ENCODE peak calls at places on chromosomes 6 and 20, in ten cellular contexts. J is thyroid gland; M is iPS DF 6.9; X is body of pancreas; W is IMR-90; A is heart left ventricle; P is HepG2; T is mucosa of descending colon; H is effector memory CD4-positive, alpha-beta T cell; C is H1. V is an unnamed sample. For H3K9me3 and H3K36me3, the result is how much of the 10 kb centered on the place peaks cover.

GRCh38 chr20:1881240-1881835 is 13.9 kb upstream of the SIRPA start:
- DNase-seq in J (no peak), M (no peak), X (no peak), W (no peak), A (no peak), P (no peak), T (peak), H (no peak), C (no peak), V (peak)

GRCh38 chr20:33883164-33883563 is 72.0 kb downstream of the CHMP4B start:
- DNase-seq in J (no peak), M (no peak), X (no peak), W (no peak), A (no peak), P (no peak), T (no peak), H (no peak), C (no peak), V (no peak)

GRCh38 chr20:33858666-33859065 is 47.5 kb downstream of the CHMP4B start:
- DNase-seq in J (no peak), M (no peak), X (no peak), W (no peak), A (no peak), P (no peak), T (no peak), H (no peak), C (no peak), V (no peak)

GRCh38 chr6:69233195-69233524 is 563.6 kb downstream of the LMBRD1 start:
- DNase-seq in J (no peak), M (no peak), X (no peak), W (no peak), A (no peak), P (no peak), T (no peak), H (no peak), C (no peak), V (no peak)

GRCh38 chr6:1708820-1709612 is 99.3 kb downstream of the FOXC1 start:
- DNase-seq in J (no peak), M (no peak), X (no peak), W (no peak), A (no peak), P (peak), T (no peak), H (no peak), C (no peak), V (no peak)

GRCh38 chr6:69816017-69816416 is 19.2 kb upstream of the LMBRD1 start:
- DNase-seq in J (no peak), M (no peak), X (no peak), W (no peak), A (no peak), P (no peak), T (no peak), H (no peak), C (no peak), V (no peak)

GRCh38 chr6:97850458-97851218 is 567.6 kb upstream of the MMS22L start:
- DNase-seq in J (no peak), M (no peak), X (no peak), W (no peak), A (no peak), P (no peak), T (no peak), H (no peak), C (no peak), V (no peak)

GRCh38 chr6:137291441-137291840 is 72.3 kb upstream of the IFNGR1 start:
- DNase-seq in J (peak), M (no peak), X (peak), W (peak), A (peak), P (no peak), T (no peak), H (no peak), C (no peak), V (no peak)

GRCh38 chr6:127618729-127619128 is 41.8 kb downstream of the C6orf58 start:
- DNase-seq in J (no peak), M (no peak), X (no peak), W (peak), A (no peak), P (no peak), T (no peak), H (no peak), C (no peak), V (no peak)

GRCh38 chr6:157428418-157429202 is 47.6 kb downstream of the ZDHHC14 start:
- DNase-seq in J (no peak), M (no peak), X (no peak), W (peak), A (no peak), P (peak), T (no peak), H (no peak), C (no peak), V (no peak)

GRCh38 chr6:28981391-28981832 is 23.7 kb downstream of the ZNF311 start:
- DNase-seq in J (peak), M (no peak), X (peak), W (peak), A (peak), P (peak), T (no peak), H (peak), C (no peak), V (peak)

GRCh38 chr6:169424821-169425240 is 171.2 kb upstream of the THBS2 start:
- DNase-seq in J (peak), M (no peak), X (peak), W (peak), A (no peak), P (no peak), T (no peak), H (no peak), C (no peak), V (peak)

GRCh38 chr6:118902731-118903130 is 8.8 kb downstream of the ASF1A start:
- DNase-seq in J (no peak), M (no peak), X (no peak), W (peak), A (no peak), P (no peak), T (no peak), H (no peak), C (no peak), V (no peak)

GRCh38 chr20:34824861-34825529 is 456 bp downstream of the NCOA6 start:
- DNase-seq in J (peak), M (no peak), X (peak), W (peak), A (peak), P (peak), T (peak), H (peak), C (peak), V (peak)

GRCh38 chr6:118565317-118565960 is 17.3 kb downstream of the PLN start:
- DNase-seq in J (no peak), M (peak), X (no peak), W (peak), A (no peak), P (peak), T (no peak), H (no peak), C (no peak), V (peak)

GRCh38 chr6:34143884-34144580 is 1.9 kb downstream of the GRM4 start:
- DNase-seq in J (peak), M (no peak), X (no peak), W (no peak), A (no peak), P (peak), T (no peak), H (peak), C (no peak), V (no peak)

GRCh38 chr6:97925504-97925903 is 642.5 kb upstream of the MMS22L start:
- DNase-seq in J (no peak), M (peak), X (no peak), W (no peak), A (no peak), P (no peak), T (no peak), H (no peak), C (no peak), V (no peak)

GRCh38 chr6:27119329-27119728 is 128.2 kb upstream of the PRSS16 start:
- DNase-seq in J (no peak), M (no peak), X (no peak), W (no peak), A (no peak), P (no peak), T (no peak), H (no peak), C (no peak), V (no peak)

GRCh38 chr6:43970913-43971775 is 156.1 kb downstream of the MRPL14 start:
- DNase-seq in J (peak), M (no peak), X (peak), W (peak), A (peak), P (no peak), T (no peak), H (no peak), C (no peak), V (peak)

GRCh38 chr20:40305303-40305702 is 383.7 kb downstream of the MAFB start:
- DNase-seq in J (no peak), M (no peak), X (no peak), W (no peak), A (no peak), P (no peak), T (no peak), H (no peak), C (no peak), V (no peak)
- H3K9me3 ChIP-seq in J (under half), M (under half), X (under half), W (under half), A (under half), P (under half), T (under half), H (under half), C (under half), V (under half)

GRCh38 chr6:72760130-72760793 is 138.4 kb downstream of the KCNQ5 start:
- DNase-seq in J (no peak), M (no peak), X (peak), W (peak), A (no peak), P (no peak), T (no peak), H (no peak), C (no peak), V (no peak)
- H3K4me3 ChIP-seq in J (no peak), M (no peak), X (no peak), W (no peak), A (no peak), P (no peak), T (no peak), H (no peak), C (no peak), V (no peak)

GRCh38 chr6:150420428-150420827 is 51.6 kb downstream of the IYD start:
- DNase-seq in J (no peak), M (no peak), X (no peak), W (no peak), A (no peak), P (no peak), T (no peak), H (no peak), C (no peak), V (no peak)
- H3K36me3 ChIP-seq in J (under half), M (under half), X (under half), W (under half), A (under half), P (under half), T (under half), H (under half), C (under half), V (under half)

DNA sequence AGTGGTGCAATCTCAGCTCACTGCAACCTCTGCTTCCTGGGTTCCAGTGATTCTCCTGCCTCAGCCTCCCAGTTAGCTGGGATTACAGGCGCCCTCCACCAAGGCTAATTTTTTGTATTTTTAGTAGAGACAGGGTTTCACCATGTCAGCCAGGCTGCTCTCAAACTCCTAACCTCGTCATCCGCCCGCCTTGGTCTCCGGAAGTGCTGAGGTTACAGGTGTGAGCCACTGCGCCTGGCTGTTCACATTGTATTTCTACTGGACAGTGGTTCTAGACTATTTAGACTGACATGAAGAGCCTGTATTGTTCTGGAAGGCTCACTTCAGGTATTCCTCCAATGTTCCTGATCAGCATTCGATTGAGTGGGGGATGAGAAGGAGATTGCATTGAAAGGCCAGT is 14.8 kb upstream of the OVOL2 start:
- DNase-seq in J (no peak), M (no peak), X (no peak), W (no peak), A (no peak), P (no peak), T (no peak), H (no peak), C (no peak), V (no peak)
- H3K9me3 ChIP-seq in J (under half), M (under half), X (under half), W (under half), A (under half), P (under half), T (under half), H (under half), C (under half), V (under half)

DNA sequence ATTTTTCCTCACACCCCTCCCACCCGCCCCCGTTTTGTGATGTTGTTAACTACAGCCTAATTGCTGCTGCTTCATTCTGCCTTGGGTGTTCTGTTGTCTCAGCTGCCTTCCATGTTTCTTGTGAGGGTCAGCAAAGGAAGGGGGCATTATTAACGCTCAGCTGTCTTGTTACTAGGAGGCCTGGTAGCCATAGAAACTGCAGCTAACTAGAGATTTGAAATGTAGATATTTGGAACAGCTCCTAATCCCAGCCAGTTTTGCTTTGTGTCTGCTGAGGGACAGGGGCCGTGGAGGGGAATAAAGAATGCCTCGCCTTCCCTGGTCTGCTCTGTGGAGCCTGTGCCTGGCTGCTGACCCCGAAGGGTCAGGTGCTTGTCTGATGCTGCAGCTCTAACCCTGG is 18.3 kb downstream of the MTRES1 start:
- DNase-seq in J (no peak), M (no peak), X (no peak), W (no peak), A (no peak), P (no peak), T (no peak), H (no peak), C (no peak), V (no peak)
- H3K4me3 ChIP-seq in J (no peak), M (no peak), X (no peak), W (no peak), A (no peak), P (no peak), T (no peak), H (no peak), C (no peak), V (no peak)

GRCh38 chr6:163014736-163015135 is 287.0 kb downstream of the PACRG start:
- DNase-seq in J (no peak), M (no peak), X (no peak), W (no peak), A (no peak), P (no peak), T (no peak), H (no peak), C (no peak), V (no peak)
- H3K36me3 ChIP-seq in J (under half), M (under half), X (under half), W (under half), A (under half), P (under half), T (under half), H (under half), C (under half), V (under half)

DNA sequence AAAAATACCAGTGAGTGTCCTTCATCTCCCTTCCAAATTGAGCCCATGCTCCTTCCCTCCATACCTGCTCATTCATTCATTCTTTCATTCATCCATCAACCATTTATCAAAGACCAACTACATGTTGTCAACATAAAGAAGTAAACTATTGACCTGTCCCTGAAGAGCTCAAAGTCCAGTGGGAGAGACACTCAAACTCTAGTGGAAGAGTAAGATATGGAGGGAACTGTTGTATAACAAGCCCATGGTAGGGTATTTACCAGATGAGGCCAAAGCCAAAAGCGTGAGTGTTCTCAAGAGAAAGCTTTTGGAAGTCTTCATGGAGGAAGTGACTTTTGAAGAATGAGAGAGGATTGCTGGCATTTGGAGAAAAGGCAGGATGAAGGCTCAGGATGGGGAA is 163.4 kb upstream of the SPACA1 start:
- DNase-seq in J (no peak), M (no peak), X (no peak), W (no peak), A (no peak), P (peak), T (no peak), H (no peak), C (no peak), V (no peak)
- H3K9me3 ChIP-seq in J (under half), M (under half), X (under half), W (under half), A (under half), P (under half), T (under half), H (under half), C (under half), V (under half)

DNA sequence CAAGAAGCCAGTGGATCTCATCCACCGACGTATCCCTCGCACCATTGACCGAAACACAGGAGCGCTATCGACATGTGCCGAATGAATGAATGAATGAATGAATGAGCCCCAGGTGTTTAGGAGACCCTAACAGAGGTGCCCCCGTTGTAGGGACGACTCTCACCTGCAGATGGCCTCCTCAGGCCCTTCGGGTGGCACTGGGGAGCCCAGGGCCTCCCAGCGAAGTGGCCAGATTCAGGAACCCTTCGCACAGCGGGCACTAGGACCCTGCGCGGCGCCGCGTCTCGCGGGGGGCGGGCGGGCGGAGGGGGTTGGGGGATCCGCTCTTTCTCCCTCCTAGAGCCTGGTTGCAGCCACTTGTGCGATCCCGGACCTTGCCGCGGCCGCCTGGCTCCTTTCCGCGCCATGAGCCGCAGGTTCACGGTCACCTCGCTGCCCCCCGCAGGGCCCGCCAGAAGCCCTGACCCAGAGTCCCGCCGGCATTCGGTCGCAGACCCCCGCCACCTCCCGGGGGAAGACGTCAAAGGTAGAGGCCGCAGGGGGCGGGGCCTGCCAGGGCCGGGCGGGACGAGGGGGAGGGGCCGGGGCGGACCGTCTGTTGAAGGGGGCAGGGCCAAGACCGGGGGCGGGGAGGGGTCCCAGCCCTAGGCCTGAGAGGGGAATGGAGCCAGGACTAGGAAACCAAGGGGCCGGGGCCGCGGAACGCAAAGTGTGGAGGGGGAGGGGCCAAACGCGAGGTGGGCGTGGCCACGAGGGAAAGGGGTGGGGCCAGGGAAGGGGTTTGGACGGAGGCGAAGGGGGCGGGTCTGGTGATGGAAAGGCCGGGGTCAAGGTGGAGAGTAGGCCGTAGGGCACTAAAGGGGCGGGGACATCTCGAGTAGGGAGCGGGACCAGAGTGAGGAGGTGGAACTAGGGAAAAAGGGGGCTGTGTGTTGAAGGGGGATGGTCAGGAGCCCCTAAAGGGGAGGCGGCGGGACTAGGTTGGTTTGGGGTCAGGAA is 7.4 kb upstream of the SLC12A5 start:
- DNase-seq in J (no peak), M (no peak), X (peak), W (no peak), A (no peak), P (peak), T (peak), H (no peak), C (peak), V (no peak)
- H3K4me3 ChIP-seq in J (no peak), M (peak), X (peak), W (peak), A (peak), P (peak), T (no peak), H (peak), C (peak), V (no peak)

V was measured in small intestine.